ENCODE peak calls at places on chromosome 4, in nine cellular contexts. One of them, this sample, is unnamed. For H3K27me3, the result is how much of the 10 kb centered on the place peaks cover.

GRCh38 chr4:184744251-184744650 is 10.4 kb upstream of the CENPU start:
- DNase-seq in uterus: no peak
- DNase-seq in stomach: no peak
- DNase-seq in body of pancreas: no peak
- DNase-seq in IMR-90: no peak
- DNase-seq in heart left ventricle: no peak
- DNase-seq in testis: peak
- DNase-seq in thyroid gland: peak
- DNase-seq in sigmoid colon: no peak
- DNase-seq in this sample: no peak

GRCh38 chr4:147160908-147161513 is 215.3 kb upstream of the TTC29 start:
- DNase-seq in body of pancreas: peak
- DNase-seq in thyroid gland: peak
- DNase-seq in sigmoid colon: no peak
- DNase-seq in heart left ventricle: no peak
- DNase-seq in uterus: no peak
- DNase-seq in testis: peak
- DNase-seq in IMR-90: peak
- DNase-seq in stomach: no peak
- DNase-seq in this sample: no peak

GRCh38 chr4:67204441-67204840 is 340.9 kb downstream of the CENPC start:
- DNase-seq in IMR-90: no peak
- DNase-seq in sigmoid colon: no peak
- DNase-seq in thyroid gland: no peak
- DNase-seq in stomach: no peak
- DNase-seq in body of pancreas: no peak
- DNase-seq in testis: no peak
- DNase-seq in uterus: no peak
- DNase-seq in heart left ventricle: no peak
- DNase-seq in this sample: no peak

GRCh38 chr4:127214001-127214400 is 418.8 kb upstream of the INTU start:
- DNase-seq in sigmoid colon: no peak
- DNase-seq in body of pancreas: no peak
- DNase-seq in thyroid gland: peak
- DNase-seq in uterus: no peak
- DNase-seq in stomach: no peak
- DNase-seq in IMR-90: no peak
- DNase-seq in testis: peak
- DNase-seq in heart left ventricle: peak
- DNase-seq in this sample: no peak

GRCh38 chr4:87912164-87913004 is 63.1 kb upstream of the SPP1 start:
- DNase-seq in IMR-90: no peak
- DNase-seq in uterus: no peak
- DNase-seq in stomach: no peak
- DNase-seq in thyroid gland: no peak
- DNase-seq in heart left ventricle: no peak
- DNase-seq in testis: no peak
- DNase-seq in body of pancreas: no peak
- DNase-seq in sigmoid colon: no peak
- DNase-seq in this sample: no peak

GRCh38 chr4:1204828-1205591 is 32.6 kb upstream of the SPON2 start:
- DNase-seq in sigmoid colon: peak
- DNase-seq in thyroid gland: peak
- DNase-seq in testis: peak
- DNase-seq in IMR-90: no peak
- DNase-seq in body of pancreas: peak
- DNase-seq in stomach: peak
- DNase-seq in heart left ventricle: no peak
- DNase-seq in uterus: peak
- DNase-seq in this sample: peak

GRCh38 chr4:112403072-112403945 is 106.1 kb downstream of the ALPK1 start:
- DNase-seq in body of pancreas: no peak
- DNase-seq in heart left ventricle: no peak
- DNase-seq in IMR-90: peak
- DNase-seq in stomach: no peak
- DNase-seq in thyroid gland: no peak
- DNase-seq in sigmoid colon: no peak
- DNase-seq in uterus: no peak
- DNase-seq in testis: no peak
- DNase-seq in this sample: no peak

GRCh38 chr4:108483077-108483476 is 137.3 kb upstream of the RPL34 start:
- DNase-seq in stomach: no peak
- DNase-seq in testis: no peak
- DNase-seq in heart left ventricle: no peak
- DNase-seq in uterus: no peak
- DNase-seq in body of pancreas: no peak
- DNase-seq in IMR-90: no peak
- DNase-seq in thyroid gland: no peak
- DNase-seq in sigmoid colon: no peak
- DNase-seq in this sample: no peak

GRCh38 chr4:16056681-16057400 is 27.0 kb downstream of the PROM1 start:
- DNase-seq in uterus: no peak
- DNase-seq in body of pancreas: peak
- DNase-seq in testis: no peak
- DNase-seq in IMR-90: no peak
- DNase-seq in stomach: no peak
- DNase-seq in thyroid gland: peak
- DNase-seq in sigmoid colon: no peak
- DNase-seq in heart left ventricle: no peak
- DNase-seq in this sample: peak

GRCh38 chr4:4666693-4667642 is 125.1 kb upstream of the STX18 start:
- DNase-seq in uterus: no peak
- DNase-seq in testis: no peak
- DNase-seq in body of pancreas: no peak
- DNase-seq in thyroid gland: no peak
- DNase-seq in sigmoid colon: no peak
- DNase-seq in heart left ventricle: no peak
- DNase-seq in IMR-90: no peak
- DNase-seq in stomach: no peak
- DNase-seq in this sample: no peak

GRCh38 chr4:186669159-186669720 is 54.4 kb downstream of the FAT1 start:
- DNase-seq in stomach: no peak
- DNase-seq in sigmoid colon: peak
- DNase-seq in heart left ventricle: no peak
- DNase-seq in IMR-90: peak
- DNase-seq in thyroid gland: no peak
- DNase-seq in uterus: no peak
- DNase-seq in testis: no peak
- DNase-seq in body of pancreas: peak
- DNase-seq in this sample: no peak

GRCh38 chr4:36551697-36552214 is 270.3 kb downstream of the DTHD1 start:
- DNase-seq in stomach: no peak
- DNase-seq in heart left ventricle: no peak
- DNase-seq in IMR-90: no peak
- DNase-seq in thyroid gland: no peak
- DNase-seq in testis: no peak
- DNase-seq in sigmoid colon: no peak
- DNase-seq in uterus: no peak
- DNase-seq in body of pancreas: no peak
- DNase-seq in this sample: no peak

GRCh38 chr4:8921465-8921864 is 49.8 kb upstream of the HMX1 start:
- DNase-seq in heart left ventricle: no peak
- DNase-seq in stomach: no peak
- DNase-seq in sigmoid colon: no peak
- DNase-seq in uterus: no peak
- DNase-seq in IMR-90: no peak
- DNase-seq in testis: no peak
- DNase-seq in body of pancreas: no peak
- DNase-seq in thyroid gland: no peak
- DNase-seq in this sample: no peak

GRCh38 chr4:77074961-77075855 is 581 bp downstream of the CCNI start:
- DNase-seq in body of pancreas: peak
- DNase-seq in thyroid gland: peak
- DNase-seq in sigmoid colon: peak
- DNase-seq in heart left ventricle: peak
- DNase-seq in testis: peak
- DNase-seq in stomach: peak
- DNase-seq in IMR-90: peak
- DNase-seq in uterus: peak
- DNase-seq in this sample: peak

GRCh38 chr4:77073981-77074865 is 1.6 kb downstream of the CCNI start:
- DNase-seq in heart left ventricle: no peak
- DNase-seq in uterus: no peak
- DNase-seq in stomach: no peak
- DNase-seq in IMR-90: no peak
- DNase-seq in testis: no peak
- DNase-seq in body of pancreas: no peak
- DNase-seq in sigmoid colon: no peak
- DNase-seq in thyroid gland: no peak
- DNase-seq in this sample: no peak

GRCh38 chr4:77075869-77076801 is at the start of gene CCNI:
- DNase-seq in testis: peak
- DNase-seq in IMR-90: peak
- DNase-seq in body of pancreas: peak
- DNase-seq in uterus: peak
- DNase-seq in thyroid gland: peak
- DNase-seq in stomach: peak
- DNase-seq in sigmoid colon: peak
- DNase-seq in heart left ventricle: peak
- DNase-seq in this sample: peak

GRCh38 chr4:77072195-77072753 is 3.5 kb downstream of the CCNI start:
- DNase-seq in IMR-90: no peak
- DNase-seq in thyroid gland: peak
- DNase-seq in heart left ventricle: no peak
- DNase-seq in uterus: no peak
- DNase-seq in stomach: peak
- DNase-seq in sigmoid colon: no peak
- DNase-seq in testis: no peak
- DNase-seq in body of pancreas: peak
- DNase-seq in this sample: no peak

DNA sequence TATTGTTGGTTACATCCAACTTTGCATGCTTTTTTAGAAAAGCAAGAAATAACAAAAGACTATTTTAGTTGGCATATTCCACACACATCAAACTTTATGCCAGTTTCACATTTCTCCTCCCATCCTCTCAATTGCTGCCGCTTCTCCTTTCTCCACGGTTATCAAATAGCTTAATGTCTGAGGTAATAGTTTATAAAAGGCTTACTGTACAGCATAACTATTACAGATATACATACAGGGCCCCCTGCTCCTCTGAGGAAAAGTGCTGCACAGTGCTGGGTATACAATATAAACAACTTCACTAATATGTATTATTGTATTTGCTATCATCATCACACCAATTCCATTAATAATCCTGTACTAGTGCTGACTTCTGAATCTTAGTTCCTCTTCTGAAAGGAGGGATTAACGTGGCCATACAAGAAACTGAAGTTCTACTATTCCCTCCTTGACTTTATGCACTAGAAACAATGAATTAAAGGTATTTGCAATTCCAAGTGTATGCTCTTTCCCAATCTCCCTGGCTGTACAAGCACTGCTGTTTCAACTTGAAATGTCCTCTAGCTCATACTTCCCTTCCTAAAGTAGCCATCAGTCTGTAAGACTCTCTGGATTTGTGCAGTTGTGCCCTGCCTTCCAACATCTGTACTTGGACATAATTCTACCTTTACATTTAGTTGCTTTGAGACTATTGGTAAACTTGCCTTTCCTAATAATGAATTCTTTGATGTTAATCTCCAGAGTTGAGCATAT is 2.5 kb downstream of the CCNI start:
- DNase-seq in uterus: no peak
- DNase-seq in IMR-90: peak
- DNase-seq in stomach: no peak
- DNase-seq in body of pancreas: no peak
- DNase-seq in heart left ventricle: no peak
- DNase-seq in testis: no peak
- DNase-seq in sigmoid colon: no peak
- DNase-seq in thyroid gland: no peak
- DNase-seq in this sample: no peak
- TF ChIP-seq POLR2A in uterus: no peak
- TF ChIP-seq POLR2A in IMR-90: no peak
- TF ChIP-seq POLR2A in stomach: no peak
- TF ChIP-seq POLR2A in body of pancreas: no peak
- TF ChIP-seq POLR2A in heart left ventricle: no peak
- TF ChIP-seq POLR2A in testis: no peak
- TF ChIP-seq POLR2A in sigmoid colon: no peak
- TF ChIP-seq POLR2A in thyroid gland: no peak
- TF ChIP-seq POLR2A in this sample: no peak

GRCh38 chr4:114378306-114378903 is 220.2 kb upstream of the UGT8 start:
- DNase-seq in thyroid gland: no peak
- DNase-seq in testis: no peak
- DNase-seq in body of pancreas: no peak
- DNase-seq in IMR-90: peak
- DNase-seq in stomach: no peak
- DNase-seq in sigmoid colon: no peak
- DNase-seq in uterus: no peak
- DNase-seq in heart left ventricle: no peak
- DNase-seq in this sample: no peak
- TF ChIP-seq CTCF in thyroid gland: no peak
- TF ChIP-seq CTCF in testis: no peak
- TF ChIP-seq CTCF in body of pancreas: no peak
- TF ChIP-seq CTCF in IMR-90: peak
- TF ChIP-seq CTCF in stomach: no peak
- TF ChIP-seq CTCF in sigmoid colon: no peak
- TF ChIP-seq CTCF in uterus: no peak
- TF ChIP-seq CTCF in heart left ventricle: peak
- TF ChIP-seq CTCF in this sample: no peak

GRCh38 chr4:129355529-129355928 is 259.6 kb downstream of the C4orf33 start:
- DNase-seq in stomach: no peak
- DNase-seq in sigmoid colon: no peak
- DNase-seq in heart left ventricle: no peak
- DNase-seq in body of pancreas: no peak
- DNase-seq in uterus: no peak
- DNase-seq in testis: no peak
- DNase-seq in thyroid gland: no peak
- DNase-seq in IMR-90: no peak
- DNase-seq in this sample: no peak
- H3K27me3 ChIP-seq in stomach: under half
- H3K27me3 ChIP-seq in sigmoid colon: under half
- H3K27me3 ChIP-seq in heart left ventricle: under half
- H3K27me3 ChIP-seq in body of pancreas: under half
- H3K27me3 ChIP-seq in uterus: under half
- H3K27me3 ChIP-seq in testis: under half
- H3K27me3 ChIP-seq in thyroid gland: under half
- H3K27me3 ChIP-seq in IMR-90: under half
- H3K27me3 ChIP-seq in this sample: under half

DNA sequence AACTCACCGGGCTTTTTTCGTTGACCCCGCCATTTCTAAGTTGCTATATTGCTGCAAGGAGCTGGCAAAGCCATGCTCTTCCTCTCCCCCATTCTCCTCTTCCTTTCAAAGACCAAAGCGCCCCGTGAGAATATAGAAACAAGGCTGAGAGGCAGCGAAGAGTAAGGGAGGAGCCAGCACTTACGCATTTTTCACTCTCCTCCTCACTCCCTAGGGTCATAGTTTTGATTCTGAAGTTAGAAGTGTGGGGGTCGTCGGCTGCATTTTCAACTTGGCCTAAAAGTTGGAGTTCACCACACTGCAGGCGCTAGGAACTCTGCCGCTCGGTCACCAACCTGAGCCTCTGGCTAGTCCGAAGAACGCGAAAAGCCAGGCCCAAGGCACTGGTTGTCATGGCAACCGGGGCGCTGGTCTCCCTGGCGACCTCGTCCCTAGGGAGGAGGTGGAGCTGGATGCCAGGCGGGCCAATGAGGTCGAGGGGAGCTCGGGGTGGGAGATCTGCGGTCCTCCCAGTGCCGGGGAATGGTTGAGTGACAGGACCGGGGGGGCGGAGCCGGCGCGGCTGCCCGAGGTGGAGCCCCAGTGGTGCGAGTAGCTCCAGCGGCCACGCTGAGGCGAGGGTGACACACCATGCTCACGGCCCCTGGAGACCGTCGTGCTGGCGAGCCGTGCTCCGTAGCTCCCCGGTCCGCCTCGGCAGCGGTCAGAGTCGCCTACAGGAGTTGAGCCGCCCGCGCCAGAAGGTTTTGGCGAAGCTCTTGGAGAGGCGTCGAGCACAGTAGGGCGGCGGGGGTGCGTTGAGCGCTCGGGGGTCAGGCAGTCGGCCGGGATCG is at the start of gene PTPN13:
- DNase-seq in IMR-90: peak
- DNase-seq in heart left ventricle: peak
- DNase-seq in testis: peak
- DNase-seq in thyroid gland: peak
- DNase-seq in uterus: peak
- DNase-seq in sigmoid colon: peak
- DNase-seq in body of pancreas: peak
- DNase-seq in stomach: peak
- DNase-seq in this sample: peak
- TF ChIP-seq POLR2A in IMR-90: peak
- TF ChIP-seq POLR2A in heart left ventricle: peak
- TF ChIP-seq POLR2A in testis: peak
- TF ChIP-seq POLR2A in thyroid gland: peak
- TF ChIP-seq POLR2A in uterus: peak
- TF ChIP-seq POLR2A in sigmoid colon: peak
- TF ChIP-seq POLR2A in body of pancreas: peak
- TF ChIP-seq POLR2A in stomach: no peak
- TF ChIP-seq POLR2A in this sample: peak

This sample was measured in gastrocnemius medialis.